ENCODE peak calls at places on chromosome 14, in five cellular contexts. One of them, this sample, is unnamed. For H3K27me3, the result is how much of the 10 kb centered on the place peaks cover.

GRCh38 chr14:58501214-58501816 is 73.8 kb downstream of the KIAA0586 start:
- DNase-seq in body of pancreas: no peak
- DNase-seq in PC-3: peak
- DNase-seq in ovary: no peak
- DNase-seq in astrocyte: peak
- DNase-seq in this sample: peak

GRCh38 chr14:74414793-74415437 is 11.1 kb downstream of the SYNDIG1L start:
- DNase-seq in body of pancreas: no peak
- DNase-seq in PC-3: no peak
- DNase-seq in astrocyte: no peak
- DNase-seq in ovary: no peak
- DNase-seq in this sample: no peak

GRCh38 chr14:77278461-77279230 is 7.6 kb upstream of the NGB start:
- DNase-seq in PC-3: no peak
- DNase-seq in astrocyte: no peak
- DNase-seq in ovary: no peak
- DNase-seq in body of pancreas: no peak
- DNase-seq in this sample: no peak

GRCh38 chr14:101783260-101784016 is 21.9 kb downstream of the PPP2R5C start:
- DNase-seq in ovary: no peak
- DNase-seq in PC-3: no peak
- DNase-seq in body of pancreas: no peak
- DNase-seq in astrocyte: no peak
- DNase-seq in this sample: no peak

GRCh38 chr14:39426605-39427004 is 5.6 kb downstream of the FBXO33 start:
- DNase-seq in astrocyte: peak
- DNase-seq in PC-3: peak
- DNase-seq in ovary: no peak
- DNase-seq in body of pancreas: no peak
- DNase-seq in this sample: peak

GRCh38 chr14:98345186-98345585 is 926.8 kb downstream of the BCL11B start:
- DNase-seq in astrocyte: peak
- DNase-seq in ovary: no peak
- DNase-seq in PC-3: peak
- DNase-seq in body of pancreas: no peak
- DNase-seq in this sample: no peak

GRCh38 chr14:35384386-35385041 is 20.0 kb downstream of the NFKBIA start:
- DNase-seq in astrocyte: peak
- DNase-seq in ovary: peak
- DNase-seq in PC-3: no peak
- DNase-seq in body of pancreas: no peak
- DNase-seq in this sample: peak

GRCh38 chr14:71918955-71919354 is 13.3 kb upstream of the RGS6 start:
- DNase-seq in body of pancreas: no peak
- DNase-seq in PC-3: no peak
- DNase-seq in astrocyte: no peak
- DNase-seq in ovary: no peak
- DNase-seq in this sample: no peak

GRCh38 chr14:95196268-95196667 is 38.9 kb upstream of the DICER1 start:
- DNase-seq in PC-3: peak
- DNase-seq in body of pancreas: no peak
- DNase-seq in astrocyte: no peak
- DNase-seq in ovary: no peak
- DNase-seq in this sample: no peak

GRCh38 chr14:102828201-102828600 is 51.0 kb downstream of the TRAF3 start:
- DNase-seq in PC-3: no peak
- DNase-seq in body of pancreas: no peak
- DNase-seq in ovary: no peak
- DNase-seq in astrocyte: no peak
- DNase-seq in this sample: no peak

GRCh38 chr14:57714487-57714899 is 151.4 kb downstream of the SLC35F4 start:
- DNase-seq in body of pancreas: no peak
- DNase-seq in astrocyte: no peak
- DNase-seq in PC-3: no peak
- DNase-seq in ovary: no peak
- DNase-seq in this sample: no peak

GRCh38 chr14:83467811-83468210 is 1934.2 kb upstream of the SEL1L start:
- DNase-seq in ovary: no peak
- DNase-seq in body of pancreas: no peak
- DNase-seq in astrocyte: peak
- DNase-seq in PC-3: no peak
- DNase-seq in this sample: peak

GRCh38 chr14:75811136-75811839 is 150.2 kb downstream of the TTLL5 start:
- DNase-seq in ovary: no peak
- DNase-seq in PC-3: no peak
- DNase-seq in astrocyte: no peak
- DNase-seq in body of pancreas: no peak
- DNase-seq in this sample: no peak

GRCh38 chr14:71380271-71380670 is 473.0 kb downstream of the PCNX1 start:
- DNase-seq in PC-3: peak
- DNase-seq in astrocyte: peak
- DNase-seq in ovary: no peak
- DNase-seq in body of pancreas: no peak
- DNase-seq in this sample: peak

GRCh38 chr14:49497725-49498348 is 88.3 kb downstream of the RPS29 start:
- DNase-seq in body of pancreas: no peak
- DNase-seq in ovary: no peak
- DNase-seq in PC-3: peak
- DNase-seq in astrocyte: peak
- DNase-seq in this sample: peak

GRCh38 chr14:89384023-89384422 is 33.0 kb downstream of the FOXN3 start:
- DNase-seq in body of pancreas: no peak
- DNase-seq in PC-3: no peak
- DNase-seq in astrocyte: no peak
- DNase-seq in ovary: no peak
- DNase-seq in this sample: no peak

DNA sequence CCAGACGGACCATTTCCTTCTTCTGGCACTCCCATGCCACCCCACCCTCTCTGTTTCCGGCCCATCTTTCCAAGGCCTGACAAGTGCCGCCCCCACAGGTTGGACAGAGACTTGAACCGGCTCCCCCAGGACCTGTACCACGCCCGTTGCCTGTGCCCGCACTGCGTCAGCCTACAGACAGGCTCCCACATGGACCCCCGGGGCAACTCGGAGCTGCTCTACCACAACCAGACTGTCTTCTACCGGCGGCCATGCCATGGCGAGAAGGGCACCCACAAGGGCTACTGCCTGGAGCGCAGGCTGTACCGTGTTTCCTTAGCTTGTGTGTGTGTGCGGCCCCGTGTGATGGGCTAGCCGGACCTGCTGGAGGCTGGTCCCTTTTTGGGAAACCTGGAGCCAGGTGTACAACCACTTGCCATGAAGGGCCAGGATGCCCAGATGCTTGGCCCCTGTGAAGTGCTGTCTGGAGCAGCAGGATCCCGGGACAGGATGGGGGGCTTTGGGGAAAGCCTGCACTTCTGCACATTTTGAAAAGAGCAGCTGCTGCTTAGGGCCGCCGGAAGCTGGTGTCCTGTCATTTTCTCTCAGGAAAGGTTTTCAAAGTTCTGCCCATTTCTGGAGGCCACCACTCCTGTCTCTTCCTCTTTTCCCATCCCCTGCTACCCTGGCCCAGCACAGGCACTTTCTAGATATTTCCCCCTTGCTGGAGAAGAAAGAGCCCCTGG is 1.2 kb upstream of the CMTM5 start:
- DNase-seq in astrocyte: no peak
- DNase-seq in PC-3: no peak
- DNase-seq in body of pancreas: no peak
- DNase-seq in ovary: no peak
- DNase-seq in this sample: no peak
- H3K27me3 ChIP-seq in astrocyte: under half
- H3K27me3 ChIP-seq in PC-3: under half
- H3K27me3 ChIP-seq in body of pancreas: under half
- H3K27me3 ChIP-seq in ovary: under half
- H3K27me3 ChIP-seq in this sample: under half

GRCh38 chr14:56512521-56512920 is 67.1 kb upstream of the TMEM260 start:
- DNase-seq in astrocyte: no peak
- DNase-seq in PC-3: no peak
- DNase-seq in body of pancreas: no peak
- DNase-seq in ovary: no peak
- DNase-seq in this sample: no peak

GRCh38 chr14:56514663-56515371 is 64.8 kb upstream of the TMEM260 start:
- DNase-seq in PC-3: no peak
- DNase-seq in body of pancreas: no peak
- DNase-seq in ovary: no peak
- DNase-seq in astrocyte: peak
- DNase-seq in this sample: peak

GRCh38 chr14:56515739-56516138 is 63.9 kb upstream of the TMEM260 start:
- DNase-seq in PC-3: no peak
- DNase-seq in astrocyte: no peak
- DNase-seq in ovary: no peak
- DNase-seq in body of pancreas: no peak
- DNase-seq in this sample: no peak
- H3K27me3 ChIP-seq in PC-3: half or more
- H3K27me3 ChIP-seq in astrocyte: under half
- H3K27me3 ChIP-seq in ovary: under half
- H3K27me3 ChIP-seq in body of pancreas: under half
- H3K27me3 ChIP-seq in this sample: under half

GRCh38 chr14:60642270-60642789 is 6.9 kb downstream of the SIX1 start:
- DNase-seq in body of pancreas: no peak
- DNase-seq in ovary: no peak
- DNase-seq in PC-3: no peak
- DNase-seq in astrocyte: no peak
- DNase-seq in this sample: no peak

GRCh38 chr14:60642790-60643397 is 6.4 kb downstream of the SIX1 start:
- DNase-seq in astrocyte: no peak
- DNase-seq in body of pancreas: no peak
- DNase-seq in PC-3: no peak
- DNase-seq in ovary: no peak
- DNase-seq in this sample: no peak

GRCh38 chr14:60643443-60644402 is 5.6 kb downstream of the SIX1 start:
- DNase-seq in astrocyte: no peak
- DNase-seq in body of pancreas: no peak
- DNase-seq in PC-3: no peak
- DNase-seq in ovary: no peak
- DNase-seq in this sample: peak

GRCh38 chr14:60640859-60641721 is 8.2 kb downstream of the SIX1 start:
- DNase-seq in body of pancreas: no peak
- DNase-seq in PC-3: no peak
- DNase-seq in ovary: no peak
- DNase-seq in astrocyte: no peak
- DNase-seq in this sample: no peak

DNA sequence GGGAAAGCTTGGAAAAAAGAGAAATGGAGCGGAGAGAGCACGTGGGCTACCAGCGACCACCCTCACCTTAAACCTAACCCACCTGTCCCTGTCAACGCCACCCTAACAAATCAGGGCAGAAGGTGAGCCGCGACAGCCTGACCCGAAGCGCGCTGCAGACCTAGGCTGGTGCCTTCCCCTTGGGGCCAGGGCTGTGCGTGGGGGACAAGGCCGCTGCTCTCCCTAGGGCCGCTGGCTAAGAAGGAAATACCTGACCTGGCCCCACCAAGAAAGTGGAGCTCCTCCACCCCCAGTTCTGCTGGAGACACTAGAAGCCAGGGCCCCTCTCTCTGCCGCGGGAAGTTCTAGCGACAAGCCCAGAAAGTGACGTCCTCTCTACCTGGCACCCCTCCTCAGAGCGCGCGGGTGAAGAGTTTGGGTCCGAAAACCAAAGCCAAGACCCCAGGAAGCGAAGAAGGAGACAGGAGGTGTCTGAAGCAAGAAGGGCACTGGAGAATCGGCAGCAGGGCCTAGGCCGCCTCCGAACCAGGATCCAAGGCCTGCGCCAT is 7.5 kb downstream of the SIX1 start:
- DNase-seq in ovary: no peak
- DNase-seq in astrocyte: no peak
- DNase-seq in body of pancreas: no peak
- DNase-seq in PC-3: no peak
- DNase-seq in this sample: no peak
- H3K27me3 ChIP-seq in ovary: under half
- H3K27me3 ChIP-seq in astrocyte: half or more
- H3K27me3 ChIP-seq in body of pancreas: half or more
- H3K27me3 ChIP-seq in PC-3: under half
- H3K27me3 ChIP-seq in this sample: under half

DNA sequence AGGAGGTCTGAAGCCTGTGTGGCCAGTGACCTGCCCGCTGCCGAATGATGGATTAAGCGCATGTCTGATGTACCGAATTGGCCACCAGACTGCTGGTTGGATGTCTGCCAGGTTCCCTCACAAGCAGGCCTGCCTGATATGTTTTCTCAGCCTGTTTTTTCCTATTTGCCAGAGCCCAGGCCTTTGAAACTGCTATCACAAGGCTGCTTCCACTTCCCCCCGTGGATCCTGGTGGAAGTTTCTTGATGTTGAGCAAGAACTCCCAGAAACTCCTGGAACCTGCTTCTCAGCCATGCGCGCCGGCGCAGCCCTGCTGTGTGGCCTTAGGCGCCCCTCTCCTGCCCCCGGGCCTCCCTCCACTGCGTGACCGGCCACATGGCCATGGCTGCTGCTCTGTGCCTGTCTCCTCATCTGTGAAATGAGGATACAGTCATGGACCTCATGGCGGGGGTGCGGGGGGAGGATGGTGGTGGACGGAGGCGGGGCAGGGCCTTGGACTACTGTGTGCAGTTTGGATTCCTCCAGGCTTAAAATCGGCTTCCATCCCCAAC is 56.6 kb downstream of the CALM1 start:
- DNase-seq in ovary: peak
- DNase-seq in body of pancreas: peak
- DNase-seq in PC-3: no peak
- DNase-seq in astrocyte: peak
- DNase-seq in this sample: no peak
- H3K27me3 ChIP-seq in ovary: under half
- H3K27me3 ChIP-seq in body of pancreas: under half
- H3K27me3 ChIP-seq in PC-3: under half
- H3K27me3 ChIP-seq in astrocyte: under half
- H3K27me3 ChIP-seq in this sample: under half

GRCh38 chr14:47678993-47679392 is 3.6 kb upstream of the MDGA2 start:
- DNase-seq in PC-3: peak
- DNase-seq in body of pancreas: no peak
- DNase-seq in ovary: no peak
- DNase-seq in astrocyte: no peak
- DNase-seq in this sample: no peak

GRCh38 chr14:47676301-47676617 is 854 bp upstream of the MDGA2 start:
- DNase-seq in body of pancreas: no peak
- DNase-seq in PC-3: no peak
- DNase-seq in ovary: no peak
- DNase-seq in astrocyte: no peak
- DNase-seq in this sample: no peak

GRCh38 chr14:47675239-47675488 is 241 bp downstream of the MDGA2 start:
- DNase-seq in astrocyte: no peak
- DNase-seq in PC-3: no peak
- DNase-seq in body of pancreas: no peak
- DNase-seq in ovary: no peak
- DNase-seq in this sample: no peak

GRCh38 chr14:47675489-47676300 is at the start of gene MDGA2:
- DNase-seq in ovary: no peak
- DNase-seq in astrocyte: peak
- DNase-seq in body of pancreas: no peak
- DNase-seq in PC-3: no peak
- DNase-seq in this sample: no peak

DNA sequence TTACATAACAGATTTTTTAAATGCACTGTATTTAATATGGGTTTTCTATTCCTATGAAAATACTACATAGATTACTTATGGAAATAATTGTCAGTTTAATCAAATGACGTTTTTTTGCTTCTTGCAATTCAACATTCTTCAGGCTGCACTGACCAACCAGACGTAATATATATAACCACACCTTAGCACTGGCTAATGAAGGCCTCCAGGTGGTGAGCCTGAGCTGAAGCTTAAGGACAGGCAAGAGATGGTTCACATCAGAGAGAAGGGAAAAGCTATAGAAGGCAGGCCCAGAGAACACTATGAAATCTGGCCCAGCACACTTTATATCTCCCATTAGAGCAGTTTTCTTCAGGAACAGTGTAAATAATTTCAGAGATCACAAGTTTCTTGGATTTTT is 2.8 kb upstream of the MDGA2 start:
- DNase-seq in body of pancreas: no peak
- DNase-seq in astrocyte: no peak
- DNase-seq in ovary: no peak
- DNase-seq in PC-3: peak
- DNase-seq in this sample: no peak
- H3K27me3 ChIP-seq in body of pancreas: under half
- H3K27me3 ChIP-seq in astrocyte: under half
- H3K27me3 ChIP-seq in ovary: under half
- H3K27me3 ChIP-seq in PC-3: under half
- H3K27me3 ChIP-seq in this sample: under half